ENCODE peak calls at places on chromosomes 12 and 14, in eight cellular contexts. Y is left ventricle myocardium inferior, I is PC-3, L is pancreas, T is fibroblast of lung, R is right atrium auricular region, A is stomach, D is tibial nerve. B is an unnamed sample. For H3K4me1, the result is how much of the 10 kb centered on the place peaks cover.

GRCh38 chr14:100537701-100538565 is 49.3 kb downstream of the BEGAIN start:
- DNase-seq in Y (peak), I (no peak), L (peak), T (no peak), R (peak), A (no peak), D (peak), B (peak)

GRCh38 chr14:56195727-56196126 is 77.5 kb downstream of the PELI2 start:
- DNase-seq in Y (no peak), I (peak), L (no peak), T (peak), R (no peak), A (no peak), D (peak), B (no peak)

GRCh38 chr12:13241833-13242232 is 45.3 kb downstream of the EMP1 start:
- DNase-seq in Y (no peak), I (peak), L (no peak), T (no peak), R (no peak), A (peak), D (no peak), B (no peak)

GRCh38 chr12:78121969-78122610 is 291.4 kb downstream of the NAV3 start:
- DNase-seq in Y (peak), I (no peak), L (no peak), T (peak), R (no peak), A (no peak), D (no peak), B (no peak)

GRCh38 chr14:95547272-95547625 is 12.4 kb downstream of the GLRX5 start:
- DNase-seq in Y (no peak), I (no peak), L (no peak), T (no peak), R (no peak), A (no peak), D (no peak), B (no peak)

GRCh38 chr12:132178801-132179401 is 34.6 kb downstream of the NOC4L start:
- DNase-seq in Y (no peak), I (peak), L (no peak), T (no peak), R (no peak), A (no peak), D (no peak), B (peak)

GRCh38 chr12:132596016-132596415 is 14.4 kb downstream of the LRCOL1 start:
- DNase-seq in Y (no peak), I (peak), L (no peak), T (peak), R (no peak), A (no peak), D (no peak), B (peak)

GRCh38 chr14:71117839-71118743 is 210.8 kb downstream of the PCNX1 start:
- DNase-seq in Y (no peak), I (peak), L (no peak), T (peak), R (no peak), A (no peak), D (no peak), B (no peak)

GRCh38 chr14:22852940-22853767 is 16.8 kb downstream of the MMP14 start:
- DNase-seq in Y (peak), I (peak), L (peak), T (peak), R (peak), A (peak), D (peak), B (peak)
- H3K4me3 ChIP-seq in Y (peak), I (peak), L (peak), T (peak), R (peak), A (peak), D (peak), B (peak)

GRCh38 chr12:120835657-120836056 is 68.5 kb downstream of the SPPL3 start:
- DNase-seq in Y (no peak), I (no peak), L (no peak), T (peak), R (no peak), A (no peak), D (no peak), B (no peak)
- H3K4me1 ChIP-seq in Y (half or more), I (under half), L (under half), T (under half), R (under half), A (half or more), D (half or more), B (half or more)

DNA sequence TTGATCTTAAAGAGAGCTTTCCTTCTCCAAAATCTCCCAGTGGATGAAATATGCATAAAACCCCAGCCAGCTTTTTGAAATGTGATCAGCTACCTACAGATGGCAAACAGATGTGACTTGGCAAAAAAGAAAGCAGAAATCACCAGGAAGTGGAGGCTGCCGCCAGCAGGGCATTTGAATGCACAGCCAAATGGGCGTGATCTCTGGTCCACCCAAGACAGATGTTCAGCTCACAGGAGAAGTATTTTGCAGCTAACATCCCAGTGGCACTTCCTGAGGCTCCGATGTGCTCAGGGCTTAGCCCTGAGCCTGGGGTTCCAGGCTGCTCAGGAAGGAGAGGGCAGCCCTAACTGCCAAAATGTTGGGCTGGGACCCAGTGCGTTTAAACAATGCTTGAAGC is 78.2 kb downstream of the LGMN start:
- DNase-seq in Y (no peak), I (peak), L (no peak), T (peak), R (no peak), A (no peak), D (no peak), B (peak)
- TF ChIP-seq CTCF in Y (no peak), I (no peak), L (no peak), T (peak), R (no peak), A (no peak), D (no peak), B (no peak)

DNA sequence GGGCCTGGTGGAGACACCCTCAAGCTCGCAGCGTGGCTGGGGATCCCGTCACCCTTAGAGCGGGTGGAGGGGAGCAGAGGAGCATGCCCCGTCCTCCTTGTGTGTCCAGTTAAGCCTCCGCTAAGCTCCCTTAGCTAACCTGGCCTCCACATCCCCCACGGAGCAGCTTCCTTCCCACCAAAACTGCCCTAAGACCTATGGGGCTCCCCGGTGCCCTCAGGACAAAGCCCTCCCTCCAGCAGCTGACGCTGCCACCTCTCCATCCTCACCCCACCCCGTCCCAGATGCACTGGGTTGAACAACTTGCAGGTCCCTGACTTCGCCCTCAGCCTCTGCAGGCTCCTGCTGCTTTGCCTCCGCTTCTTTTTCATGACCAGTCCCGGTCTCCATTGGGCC is 4.0 kb downstream of the AHNAK2 start:
- DNase-seq in Y (peak), I (no peak), L (no peak), T (no peak), R (no peak), A (no peak), D (no peak), B (no peak)
- H3K4me3 ChIP-seq in Y (peak), I (peak), L (no peak), T (no peak), R (peak), A (peak), D (no peak), B (no peak)

GRCh38 chr12:79547044-79547734 is 143.6 kb downstream of the PAWR start:
- DNase-seq in Y (no peak), I (peak), L (peak), T (peak), R (no peak), A (no peak), D (no peak), B (no peak)

GRCh38 chr12:79547735-79548347 is 142.9 kb downstream of the PAWR start:
- DNase-seq in Y (no peak), I (peak), L (peak), T (peak), R (no peak), A (no peak), D (no peak), B (no peak)

GRCh38 chr12:79549531-79550271 is 141.1 kb downstream of the PAWR start:
- DNase-seq in Y (no peak), I (no peak), L (no peak), T (peak), R (no peak), A (no peak), D (no peak), B (no peak)

GRCh38 chr12:79546461-79547043 is 144.2 kb downstream of the PAWR start:
- DNase-seq in Y (no peak), I (peak), L (no peak), T (peak), R (no peak), A (no peak), D (no peak), B (no peak)

DNA sequence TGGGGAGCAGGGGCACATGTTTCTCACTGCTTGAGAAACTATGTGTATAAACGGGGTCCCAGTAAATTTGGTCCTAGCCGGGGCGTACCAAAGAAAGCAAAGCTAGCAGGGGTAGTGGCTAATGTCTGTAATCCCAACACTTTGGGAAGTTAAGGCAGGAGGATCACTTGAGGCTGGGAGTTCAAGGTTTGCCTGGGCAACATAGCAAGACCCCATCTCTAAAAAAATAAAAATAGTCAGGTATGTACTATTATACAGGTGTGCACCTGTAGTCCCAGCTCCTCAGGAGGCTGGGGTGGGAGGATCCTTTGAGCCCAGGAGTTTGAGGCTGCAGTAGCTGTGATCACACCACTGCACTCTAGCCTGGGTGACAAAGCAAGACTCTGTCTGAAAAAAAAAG is 142.2 kb downstream of the PAWR start:
- DNase-seq in Y (no peak), I (no peak), L (no peak), T (no peak), R (no peak), A (no peak), D (no peak), B (no peak)
- H3K4me1 ChIP-seq in Y (under half), I (under half), L (under half), T (under half), R (under half), A (under half), D (under half), B (under half)

B was measured in psoas muscle.